ENCODE peak calls at places on chromosomes 13 and 19, in five cellular contexts. One of them, this sample, is unnamed.

GRCh38 chr19:50795665-50796073 is 5.5 kb downstream of the ACP4 start:
- DNase-seq in fibroblast of lung: no peak
- DNase-seq in right lobe of liver: no peak
- DNase-seq in tibial artery: no peak
- DNase-seq in ovary: no peak
- DNase-seq in this sample: no peak

GRCh38 chr19:4567584-4568071 is 8.1 kb upstream of the SEMA6B start:
- DNase-seq in fibroblast of lung: no peak
- DNase-seq in right lobe of liver: peak; percentile 61
- DNase-seq in tibial artery: no peak
- DNase-seq in ovary: peak; percentile 62
- DNase-seq in this sample: peak; percentile 76

GRCh38 chr13:41544824-41545707 is 87.7 kb downstream of the RGCC start:
- DNase-seq in fibroblast of lung: peak; percentile 81
- DNase-seq in right lobe of liver: no peak
- DNase-seq in tibial artery: no peak
- DNase-seq in ovary: no peak
- DNase-seq in this sample: no peak

GRCh38 chr13:40986328-40986856 is 32.7 kb downstream of the ELF1 start:
- DNase-seq in fibroblast of lung: peak; percentile 47
- DNase-seq in right lobe of liver: no peak
- DNase-seq in tibial artery: no peak
- DNase-seq in ovary: no peak
- DNase-seq in this sample: no peak

GRCh38 chr13:95275322-95276118 is 25.7 kb downstream of the ABCC4 start:
- DNase-seq in fibroblast of lung: peak; percentile 67
- DNase-seq in right lobe of liver: no peak
- DNase-seq in tibial artery: no peak
- DNase-seq in ovary: no peak
- DNase-seq in this sample: no peak

GRCh38 chr13:96200810-96201209 is 110.9 kb downstream of the HS6ST3 start:
- DNase-seq in fibroblast of lung: no peak
- DNase-seq in right lobe of liver: no peak
- DNase-seq in tibial artery: no peak
- DNase-seq in ovary: no peak
- DNase-seq in this sample: no peak

GRCh38 chr19:49940482-49940791 is 11.1 kb upstream of the NUP62 start:
- DNase-seq in fibroblast of lung: no peak
- DNase-seq in right lobe of liver: no peak
- DNase-seq in tibial artery: no peak
- DNase-seq in ovary: no peak
- DNase-seq in this sample: no peak

GRCh38 chr13:59342396-59342795 is 821.3 kb downstream of the DIAPH3 start:
- DNase-seq in fibroblast of lung: no peak
- DNase-seq in right lobe of liver: no peak
- DNase-seq in tibial artery: no peak
- DNase-seq in ovary: no peak
- DNase-seq in this sample: no peak

GRCh38 chr13:64540468-64540867 is 2689.7 kb downstream of the PCDH9 start:
- DNase-seq in fibroblast of lung: no peak
- DNase-seq in right lobe of liver: no peak
- DNase-seq in tibial artery: no peak
- DNase-seq in ovary: no peak
- DNase-seq in this sample: no peak

GRCh38 chr19:45615795-45616708 is 14.0 kb upstream of the GPR4 start:
- DNase-seq in fibroblast of lung: peak; percentile 79
- DNase-seq in right lobe of liver: peak; percentile 82
- DNase-seq in tibial artery: peak; percentile 59
- DNase-seq in ovary: peak; percentile 87
- DNase-seq in this sample: peak; percentile 84

GRCh38 chr13:112558696-112559418 is 29.1 kb downstream of the TUBGCP3 start:
- DNase-seq in fibroblast of lung: no peak
- DNase-seq in right lobe of liver: no peak
- DNase-seq in tibial artery: no peak
- DNase-seq in ovary: no peak
- DNase-seq in this sample: no peak

GRCh38 chr19:54916822-54917221 is 10.9 kb downstream of the NCR1 start:
- DNase-seq in fibroblast of lung: no peak
- DNase-seq in right lobe of liver: no peak
- DNase-seq in tibial artery: no peak
- DNase-seq in ovary: no peak
- DNase-seq in this sample: no peak

GRCh38 chr19:31349160-31349881 is at the start of gene TSHZ3:
- DNase-seq in fibroblast of lung: peak; percentile 87
- DNase-seq in right lobe of liver: peak; percentile 80
- DNase-seq in tibial artery: peak; percentile 78
- DNase-seq in ovary: peak; percentile 91
- DNase-seq in this sample: peak; percentile 77

GRCh38 chr19:9615828-9616227 is 5.2 kb downstream of the ZNF561 start:
- DNase-seq in fibroblast of lung: no peak
- DNase-seq in right lobe of liver: no peak
- DNase-seq in tibial artery: no peak
- DNase-seq in ovary: no peak
- DNase-seq in this sample: no peak

GRCh38 chr19:10306327-10306726 is 3.3 kb downstream of the ZGLP1 start:
- DNase-seq in fibroblast of lung: no peak
- DNase-seq in right lobe of liver: no peak
- DNase-seq in tibial artery: no peak
- DNase-seq in ovary: no peak
- DNase-seq in this sample: no peak

GRCh38 chr19:54921082-54921481 is 15.1 kb downstream of the NCR1 start:
- DNase-seq in fibroblast of lung: no peak
- DNase-seq in right lobe of liver: no peak
- DNase-seq in tibial artery: no peak
- DNase-seq in ovary: no peak
- DNase-seq in this sample: no peak

GRCh38 chr13:98216135-98216565 is 39.1 kb upstream of the RNF113B start:
- DNase-seq in fibroblast of lung: peak; percentile 91
- DNase-seq in right lobe of liver: peak; percentile 45
- DNase-seq in tibial artery: peak; percentile 32
- DNase-seq in ovary: peak; percentile 34
- DNase-seq in this sample: no peak

GRCh38 chr13:114076329-114076761 is 56.1 kb downstream of the RASA3 start:
- DNase-seq in fibroblast of lung: no peak
- DNase-seq in right lobe of liver: no peak
- DNase-seq in tibial artery: no peak
- DNase-seq in ovary: peak; percentile 20
- DNase-seq in this sample: peak; percentile 38

GRCh38 chr19:23527797-23528196 is 132.5 kb upstream of the ZNF91 start:
- DNase-seq in fibroblast of lung: no peak
- DNase-seq in right lobe of liver: no peak
- DNase-seq in tibial artery: no peak
- DNase-seq in ovary: no peak
- DNase-seq in this sample: no peak

GRCh38 chr19:41847351-41848105 is 2.7 kb downstream of the DMRTC2 start:
- DNase-seq in fibroblast of lung: no peak
- DNase-seq in right lobe of liver: no peak
- DNase-seq in tibial artery: no peak
- DNase-seq in ovary: no peak
- DNase-seq in this sample: no peak

GRCh38 chr19:42421591-42422031 is 5.6 kb downstream of the LIPE start:
- DNase-seq in fibroblast of lung: no peak
- DNase-seq in right lobe of liver: no peak
- DNase-seq in tibial artery: no peak
- DNase-seq in ovary: no peak
- DNase-seq in this sample: no peak

GRCh38 chr13:50780201-50781015 is 63.1 kb downstream of the DLEU7 start:
- DNase-seq in fibroblast of lung: peak; percentile 50
- DNase-seq in right lobe of liver: no peak
- DNase-seq in tibial artery: no peak
- DNase-seq in ovary: no peak
- DNase-seq in this sample: no peak

GRCh38 chr19:50203281-50204080 is at the start of gene MYH14:
- DNase-seq in fibroblast of lung: peak; percentile 3
- DNase-seq in right lobe of liver: peak; percentile 93
- DNase-seq in tibial artery: peak; percentile 27
- DNase-seq in ovary: peak; percentile 72
- DNase-seq in this sample: peak; percentile 92

GRCh38 chr13:31192306-31192705 is 7.5 kb upstream of the B3GLCT start:
- DNase-seq in fibroblast of lung: no peak
- DNase-seq in right lobe of liver: no peak
- DNase-seq in tibial artery: no peak
- DNase-seq in ovary: no peak
- DNase-seq in this sample: no peak
- H3K9me3 ChIP-seq in fibroblast of lung: no peaks in the 10 kb centered on the region
- H3K9me3 ChIP-seq in right lobe of liver: no peaks in the 10 kb centered on the region
- H3K9me3 ChIP-seq in tibial artery: no peaks in the 10 kb centered on the region
- H3K9me3 ChIP-seq in ovary: no peaks in the 10 kb centered on the region
- H3K9me3 ChIP-seq in this sample: no peaks in the 10 kb centered on the region

DNA sequence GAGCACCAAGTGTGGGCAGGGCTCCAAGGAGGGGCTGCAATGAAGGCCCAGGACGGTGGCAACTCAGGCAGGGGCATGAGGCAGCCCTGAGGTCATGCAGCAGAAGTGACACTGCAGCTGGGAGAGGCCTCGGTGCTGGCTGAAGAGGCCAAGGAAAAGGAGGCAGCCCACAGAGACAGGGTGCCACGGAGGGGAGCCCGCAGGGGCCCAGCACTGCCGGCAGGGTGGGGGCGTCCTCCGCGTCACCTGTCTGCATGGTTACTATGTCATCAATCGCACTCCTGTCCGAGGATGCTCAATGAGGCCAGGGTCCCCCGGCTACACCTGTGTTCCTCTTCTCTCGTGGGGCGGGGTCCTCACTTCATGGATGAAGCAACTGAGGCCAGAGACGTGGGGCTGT is 123.1 kb downstream of the TUBA3C start:
- DNase-seq in fibroblast of lung: no peak
- DNase-seq in right lobe of liver: no peak
- DNase-seq in tibial artery: no peak
- DNase-seq in ovary: no peak
- DNase-seq in this sample: no peak
- H3K9me3 ChIP-seq in fibroblast of lung: no peaks in the 10 kb centered on the region
- H3K9me3 ChIP-seq in right lobe of liver: no peaks in the 10 kb centered on the region
- H3K9me3 ChIP-seq in tibial artery: no peaks in the 10 kb centered on the region
- H3K9me3 ChIP-seq in ovary: no peaks in the 10 kb centered on the region
- H3K9me3 ChIP-seq in this sample: peaks cover 8% of the 10 kb centered on the region

DNA sequence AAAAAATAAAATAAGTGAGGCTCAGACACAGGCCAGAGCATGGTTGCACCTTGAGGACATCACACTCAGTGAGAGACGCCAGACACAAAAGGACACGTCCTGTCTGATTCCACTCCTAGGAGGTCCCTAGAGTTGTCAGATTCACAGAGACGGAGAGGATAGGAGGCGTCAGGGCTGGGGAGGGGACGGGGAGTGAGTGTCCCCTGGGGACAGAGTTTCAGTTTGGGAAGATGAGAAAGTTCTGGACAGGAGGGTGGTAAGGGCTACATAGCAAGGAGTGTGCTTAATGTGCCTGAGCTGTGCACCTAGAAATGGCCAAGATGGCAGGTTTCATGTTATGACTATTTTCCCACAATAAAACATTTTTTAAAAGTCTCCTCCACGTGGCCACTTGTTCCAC is 2.2 kb upstream of the GRIN3B start:
- DNase-seq in fibroblast of lung: no peak
- DNase-seq in right lobe of liver: no peak
- DNase-seq in tibial artery: no peak
- DNase-seq in ovary: no peak
- DNase-seq in this sample: no peak
- H3K9me3 ChIP-seq in fibroblast of lung: no peaks in the 10 kb centered on the region
- H3K9me3 ChIP-seq in right lobe of liver: no peaks in the 10 kb centered on the region
- H3K9me3 ChIP-seq in tibial artery: no peaks in the 10 kb centered on the region
- H3K9me3 ChIP-seq in ovary: no peaks in the 10 kb centered on the region
- H3K9me3 ChIP-seq in this sample: no peaks in the 10 kb centered on the region

GRCh38 chr19:40026597-40026970 is 29.4 kb downstream of the ZNF780B start:
- DNase-seq in fibroblast of lung: no peak
- DNase-seq in right lobe of liver: no peak
- DNase-seq in tibial artery: no peak
- DNase-seq in ovary: no peak
- DNase-seq in this sample: no peak
- H3K9me3 ChIP-seq in fibroblast of lung: no peaks in the 10 kb centered on the region
- H3K9me3 ChIP-seq in right lobe of liver: peaks cover 27% of the 10 kb centered on the region
- H3K9me3 ChIP-seq in tibial artery: peaks cover 18% of the 10 kb centered on the region
- H3K9me3 ChIP-seq in ovary: no peaks in the 10 kb centered on the region
- H3K9me3 ChIP-seq in this sample: peaks cover 98% of the 10 kb centered on the region

DNA sequence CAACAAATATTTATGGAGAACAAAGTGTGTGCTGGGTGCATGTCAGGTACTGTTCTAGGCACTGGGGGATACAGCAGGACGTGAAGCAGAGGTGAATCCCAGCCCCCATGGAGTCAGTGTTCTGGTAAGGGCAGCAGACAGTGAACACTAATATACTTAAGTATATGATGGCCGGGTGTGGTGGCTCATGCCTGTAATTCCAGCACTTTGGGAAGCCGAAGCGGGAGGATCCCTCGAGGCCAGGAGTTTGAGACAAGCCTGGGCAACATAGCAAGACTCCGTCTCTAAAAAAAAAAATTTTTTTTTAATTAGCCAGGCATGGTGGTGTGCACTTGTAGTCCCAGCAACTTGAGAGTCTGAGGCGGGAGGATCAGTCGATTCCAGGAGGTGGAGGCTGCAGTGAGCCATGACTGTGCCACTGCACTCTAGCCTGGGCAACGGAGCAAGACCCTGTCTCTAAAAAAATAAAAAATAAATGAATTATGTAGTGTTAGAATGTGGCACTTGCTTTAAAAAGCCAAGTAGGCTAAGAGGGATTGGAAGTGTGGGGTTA is 22.6 kb downstream of the CHST8 start:
- DNase-seq in fibroblast of lung: no peak
- DNase-seq in right lobe of liver: no peak
- DNase-seq in tibial artery: no peak
- DNase-seq in ovary: no peak
- DNase-seq in this sample: peak; percentile 11
- H3K9me3 ChIP-seq in fibroblast of lung: no peaks in the 10 kb centered on the region
- H3K9me3 ChIP-seq in right lobe of liver: no peaks in the 10 kb centered on the region
- H3K9me3 ChIP-seq in tibial artery: no peaks in the 10 kb centered on the region
- H3K9me3 ChIP-seq in ovary: no peaks in the 10 kb centered on the region
- H3K9me3 ChIP-seq in this sample: no peaks in the 10 kb centered on the region

GRCh38 chr19:53577968-53578367 is 40.0 kb downstream of the ZNF331 start:
- DNase-seq in fibroblast of lung: no peak
- DNase-seq in right lobe of liver: no peak
- DNase-seq in tibial artery: no peak
- DNase-seq in ovary: peak; percentile 50
- DNase-seq in this sample: no peak
- H3K9me3 ChIP-seq in fibroblast of lung: peaks cover 7% of the 10 kb centered on the region
- H3K9me3 ChIP-seq in right lobe of liver: peaks cover 15% of the 10 kb centered on the region
- H3K9me3 ChIP-seq in tibial artery: peaks cover 5% of the 10 kb centered on the region
- H3K9me3 ChIP-seq in ovary: no peaks in the 10 kb centered on the region
- H3K9me3 ChIP-seq in this sample: peaks cover 54% of the 10 kb centered on the region

GRCh38 chr19:30334841-30335240 is 37.3 kb upstream of the ZNF536 start:
- DNase-seq in fibroblast of lung: no peak
- DNase-seq in right lobe of liver: no peak
- DNase-seq in tibial artery: no peak
- DNase-seq in ovary: no peak
- DNase-seq in this sample: no peak
- H3K9me3 ChIP-seq in fibroblast of lung: no peaks in the 10 kb centered on the region
- H3K9me3 ChIP-seq in right lobe of liver: no peaks in the 10 kb centered on the region
- H3K9me3 ChIP-seq in tibial artery: no peaks in the 10 kb centered on the region
- H3K9me3 ChIP-seq in ovary: no peaks in the 10 kb centered on the region
- H3K9me3 ChIP-seq in this sample: no peaks in the 10 kb centered on the region

GRCh38 chr13:92313382-92313781 is 913.2 kb upstream of the GPC6 start:
- DNase-seq in fibroblast of lung: no peak
- DNase-seq in right lobe of liver: no peak
- DNase-seq in tibial artery: no peak
- DNase-seq in ovary: no peak
- DNase-seq in this sample: no peak
- H3K9me3 ChIP-seq in fibroblast of lung: no peaks in the 10 kb centered on the region
- H3K9me3 ChIP-seq in right lobe of liver: no peaks in the 10 kb centered on the region
- H3K9me3 ChIP-seq in tibial artery: no peaks in the 10 kb centered on the region
- H3K9me3 ChIP-seq in ovary: no peaks in the 10 kb centered on the region
- H3K9me3 ChIP-seq in this sample: no peaks in the 10 kb centered on the region

This sample was measured in lower lobe of right lung.